ENCODE peak calls at places on chromosomes 11 and 22, in four cellular contexts. N is IMR-90, H is H1, K is neuronal stem cell. O is an unnamed sample. For H3K27me3, the result is how much of the 10 kb centered on the place peaks cover.

GRCh38 chr11:73237471-73238290 is 19.6 kb downstream of the P2RY2 start:
- DNase-seq in N (peak), H (no peak), K (no peak), O (no peak)

GRCh38 chr11:74316772-74317505 is 5.5 kb upstream of the P4HA3 start:
- DNase-seq in N (peak), H (no peak), K (no peak), O (no peak)

GRCh38 chr22:45413368-45414211 is at the start of the genes RIBC2 and SMC1B:
- DNase-seq in N (peak), H (peak), K (peak), O (peak)

GRCh38 chr22:22936190-22936914 is 48.7 kb downstream of the IGLL5 start:
- DNase-seq in N (no peak), H (no peak), K (no peak), O (no peak)

GRCh38 chr22:45934659-45935341 is 42.2 kb downstream of the WNT7B start:
- DNase-seq in N (peak), H (no peak), K (no peak), O (no peak)

GRCh38 chr11:15192007-15192556 is 77.4 kb downstream of the INSC start:
- DNase-seq in N (no peak), H (no peak), K (no peak), O (peak)

GRCh38 chr11:83364500-83365059 is 78.4 kb upstream of the CCDC90B start:
- DNase-seq in N (no peak), H (peak), K (no peak), O (peak)

GRCh38 chr11:65501530-65502273 is 2.9 kb downstream of the MALAT1 start:
- DNase-seq in N (peak), H (no peak), K (no peak), O (peak)

GRCh38 chr11:111604392-111605009 is 2.3 kb downstream of the SIK2 start:
- DNase-seq in N (peak), H (no peak), K (peak), O (peak)

GRCh38 chr11:9575531-9576240 is 2.2 kb downstream of the WEE1 start:
- DNase-seq in N (no peak), H (no peak), K (no peak), O (peak)

GRCh38 chr11:122976734-122977454 is 4.7 kb downstream of the BSX start:
- DNase-seq in N (no peak), H (no peak), K (peak), O (peak)

GRCh38 chr22:40874016-40874415 is 12.1 kb upstream of the DNAJB7 start:
- DNase-seq in N (no peak), H (no peak), K (no peak), O (no peak)

GRCh38 chr11:66586136-66586535 is 6.7 kb downstream of the CCDC87 start:
- DNase-seq in N (no peak), H (no peak), K (no peak), O (no peak)

GRCh38 chr11:47923667-47924066 is 56.7 kb upstream of the PTPRJ start:
- DNase-seq in N (peak), H (no peak), K (no peak), O (no peak)

GRCh38 chr22:17764036-17764435 is 10.2 kb downstream of the BID start:
- DNase-seq in N (no peak), H (no peak), K (no peak), O (no peak)

DNA sequence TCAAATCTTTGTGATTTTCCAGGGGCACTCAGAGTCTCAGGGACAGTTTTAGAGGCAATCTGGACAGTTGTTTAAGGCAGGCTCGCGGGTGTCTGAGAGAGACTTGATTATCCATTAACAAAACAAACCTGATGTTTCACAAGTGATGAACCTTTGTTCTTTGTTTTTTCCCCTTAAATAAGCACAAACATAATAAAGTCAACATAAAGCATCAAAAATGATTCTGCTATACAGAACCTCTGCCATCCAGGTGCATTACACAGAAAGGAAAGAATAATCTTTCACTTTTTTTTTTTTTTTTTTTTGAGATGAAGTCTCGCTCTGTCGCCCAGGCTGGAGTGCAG is 13.2 kb downstream of the BID start:
- DNase-seq in N (no peak), H (no peak), K (no peak), O (no peak)
- H4K8ac ChIP-seq in N (no peak), H (no peak), K (no peak), O (no peak)

GRCh38 chr22:42090596-42091445 is at the start of gene NDUFA6:
- DNase-seq in N (peak), H (peak), K (peak), O (peak)
- H2BK5ac ChIP-seq in N (peak), H (peak), K (peak), O (peak)

GRCh38 chr11:121330614-121331435 is 38.3 kb downstream of the SC5D start:
- DNase-seq in N (no peak), H (no peak), K (no peak), O (no peak)
- H3K27me3 ChIP-seq in N (under half), H (under half), K (under half), O (under half)

GRCh38 chr11:62667460-62667859 is 2.3 kb downstream of the CSKMT start:
- DNase-seq in N (no peak), H (no peak), K (no peak), O (no peak)

GRCh38 chr11:62664405-62665074 is 470 bp downstream of the C11orf98 start:
- DNase-seq in N (peak), H (no peak), K (no peak), O (peak)

GRCh38 chr11:62666259-62666926 is 1.3 kb downstream of the CSKMT start:
- DNase-seq in N (no peak), H (no peak), K (no peak), O (no peak)

GRCh38 chr11:62665630-62666258 is 632 bp downstream of the CSKMT start:
- DNase-seq in N (peak), H (no peak), K (peak), O (peak)

GRCh38 chr11:62665075-62665629 is at the start of the genes C11orf98 and CSKMT:
- DNase-seq in N (peak), H (peak), K (peak), O (peak)
- H4K8ac ChIP-seq in N (peak), H (peak), K (no peak), O (peak)

GRCh38 chr11:1876361-1877063 is 15.2 kb downstream of the PRR33 start:
- DNase-seq in N (no peak), H (peak), K (no peak), O (peak)

GRCh38 chr11:1879342-1879940 is 12.3 kb downstream of the PRR33 start:
- DNase-seq in N (no peak), H (no peak), K (no peak), O (no peak)

GRCh38 chr11:1877211-1878133 is 14.2 kb downstream of the PRR33 start:
- DNase-seq in N (no peak), H (no peak), K (no peak), O (peak)

GRCh38 chr11:1879941-1880720 is 11.6 kb downstream of the PRR33 start:
- DNase-seq in N (no peak), H (no peak), K (no peak), O (no peak)

GRCh38 chr11:1878134-1879031 is 13.3 kb downstream of the PRR33 start:
- DNase-seq in N (no peak), H (no peak), K (no peak), O (no peak)
- H2BK5ac ChIP-seq in N (no peak), H (no peak), K (no peak), O (no peak)

GRCh38 chr22:30425616-30426394 is at the start of gene MTFP1:
- DNase-seq in N (peak), H (no peak), K (peak), O (peak)
- H3K27me3 ChIP-seq in N (under half), H (under half), K (under half), O (under half)

GRCh38 chr11:34915136-34916013 is 804 bp downstream of the APIP start:
- DNase-seq in N (peak), H (no peak), K (no peak), O (no peak)

GRCh38 chr11:34916014-34916809 is at the start of the genes APIP and PDHX:
- DNase-seq in N (peak), H (peak), K (peak), O (peak)

GRCh38 chr11:34921156-34921555 is 4.7 kb downstream of the PDHX start:
- DNase-seq in N (no peak), H (no peak), K (no peak), O (no peak)

GRCh38 chr11:34916810-34917780 is 677 bp downstream of the PDHX start:
- DNase-seq in N (peak), H (no peak), K (no peak), O (no peak)
- H4K8ac ChIP-seq in N (peak), H (peak), K (peak), O (no peak)

GRCh38 chr22:37547249-37547741 is 13.0 kb upstream of the CDC42EP1 start:
- DNase-seq in N (no peak), H (no peak), K (no peak), O (no peak)

GRCh38 chr22:37549704-37550059 is 10.6 kb upstream of the CDC42EP1 start:
- DNase-seq in N (peak), H (no peak), K (no peak), O (peak)

GRCh38 chr22:37545703-37546435 is 14.4 kb upstream of the CDC42EP1 start:
- DNase-seq in N (peak), H (peak), K (peak), O (peak)

GRCh38 chr22:37544955-37545702 is 15.2 kb upstream of the CDC42EP1 start:
- DNase-seq in N (peak), H (peak), K (no peak), O (peak)

GRCh38 chr22:37546436-37547248 is 13.6 kb upstream of the CDC42EP1 start:
- DNase-seq in N (peak), H (no peak), K (no peak), O (peak)
- H2BK5ac ChIP-seq in N (peak), H (peak), K (peak), O (peak)

O was measured in mesendoderm.